ENCODE peak calls at places on chromosome 7, in ten cellular contexts. One of them, this sample, is unnamed.

GRCh38 chr7:55230014-55230413 is 135.1 kb upstream of the LANCL2 start:
- DNase-seq in amniotic epithelial cell: no peak
- DNase-seq in hypothalamus: no peak
- DNase-seq in Right ventricle myocardium inferior: no peak
- DNase-seq in cerebellar cortex: no peak
- DNase-seq in T-helper 1 cell: no peak
- DNase-seq in GM19239: no peak
- DNase-seq in Daoy: no peak
- DNase-seq in CD8-positive, alpha-beta T cell: no peak
- DNase-seq in activated CD4-positive, CD25-positive, alpha-beta regulatory T cell treated with anti-CD3 and anti-CD28 coated beads, Interleukin-2, amount 50 U/mL, for 16 hours: no peak
- DNase-seq in this sample: no peak

GRCh38 chr7:110621289-110621688 is 469.6 kb upstream of the LRRN3 start:
- DNase-seq in amniotic epithelial cell: no peak
- DNase-seq in hypothalamus: no peak
- DNase-seq in Right ventricle myocardium inferior: no peak
- DNase-seq in cerebellar cortex: no peak
- DNase-seq in T-helper 1 cell: no peak
- DNase-seq in GM19239: no peak
- DNase-seq in Daoy: no peak
- DNase-seq in CD8-positive, alpha-beta T cell: no peak
- DNase-seq in activated CD4-positive, CD25-positive, alpha-beta regulatory T cell treated with anti-CD3 and anti-CD28 coated beads, Interleukin-2, amount 50 U/mL, for 16 hours: no peak
- DNase-seq in this sample: no peak

GRCh38 chr7:140230517-140230861 is 53.7 kb upstream of the KDM7A start:
- DNase-seq in amniotic epithelial cell: no peak
- DNase-seq in hypothalamus: no peak
- DNase-seq in Right ventricle myocardium inferior: peak; percentile 80
- DNase-seq in cerebellar cortex: no peak
- DNase-seq in T-helper 1 cell: peak; percentile 84
- DNase-seq in GM19239: no peak
- DNase-seq in Daoy: peak; percentile 15
- DNase-seq in CD8-positive, alpha-beta T cell: peak; percentile 78
- DNase-seq in activated CD4-positive, CD25-positive, alpha-beta regulatory T cell treated with anti-CD3 and anti-CD28 coated beads, Interleukin-2, amount 50 U/mL, for 16 hours: peak; percentile 58
- DNase-seq in this sample: no peak

GRCh38 chr7:102454423-102454822 is 10.2 kb downstream of the ALKBH4 start:
- DNase-seq in amniotic epithelial cell: no peak
- DNase-seq in hypothalamus: no peak
- DNase-seq in Right ventricle myocardium inferior: no peak
- DNase-seq in cerebellar cortex: peak; percentile 70
- DNase-seq in T-helper 1 cell: no peak
- DNase-seq in GM19239: no peak
- DNase-seq in Daoy: peak; percentile 14
- DNase-seq in CD8-positive, alpha-beta T cell: no peak
- DNase-seq in activated CD4-positive, CD25-positive, alpha-beta regulatory T cell treated with anti-CD3 and anti-CD28 coated beads, Interleukin-2, amount 50 U/mL, for 16 hours: no peak
- DNase-seq in this sample: no peak

GRCh38 chr7:50667789-50668226 is 102.6 kb upstream of the DDC start:
- DNase-seq in amniotic epithelial cell: no peak
- DNase-seq in hypothalamus: no peak
- DNase-seq in Right ventricle myocardium inferior: no peak
- DNase-seq in cerebellar cortex: peak; percentile 67
- DNase-seq in T-helper 1 cell: no peak
- DNase-seq in GM19239: no peak
- DNase-seq in Daoy: no peak
- DNase-seq in CD8-positive, alpha-beta T cell: no peak
- DNase-seq in activated CD4-positive, CD25-positive, alpha-beta regulatory T cell treated with anti-CD3 and anti-CD28 coated beads, Interleukin-2, amount 50 U/mL, for 16 hours: no peak
- DNase-seq in this sample: peak; percentile 49

GRCh38 chr7:44461387-44461786 is 29.1 kb downstream of the NUDCD3 start:
- DNase-seq in amniotic epithelial cell: peak; percentile 42
- DNase-seq in hypothalamus: no peak
- DNase-seq in Right ventricle myocardium inferior: no peak
- DNase-seq in cerebellar cortex: no peak
- DNase-seq in T-helper 1 cell: peak; percentile 80
- DNase-seq in GM19239: no peak
- DNase-seq in Daoy: peak; percentile 89
- DNase-seq in CD8-positive, alpha-beta T cell: no peak
- DNase-seq in activated CD4-positive, CD25-positive, alpha-beta regulatory T cell treated with anti-CD3 and anti-CD28 coated beads, Interleukin-2, amount 50 U/mL, for 16 hours: no peak
- DNase-seq in this sample: peak; percentile 73

GRCh38 chr7:99258501-99258900 is 14.1 kb upstream of the MYH16 start:
- DNase-seq in amniotic epithelial cell: peak; percentile 36
- DNase-seq in hypothalamus: no peak
- DNase-seq in Right ventricle myocardium inferior: no peak
- DNase-seq in cerebellar cortex: no peak
- DNase-seq in T-helper 1 cell: no peak
- DNase-seq in GM19239: no peak
- DNase-seq in Daoy: no peak
- DNase-seq in CD8-positive, alpha-beta T cell: no peak
- DNase-seq in activated CD4-positive, CD25-positive, alpha-beta regulatory T cell treated with anti-CD3 and anti-CD28 coated beads, Interleukin-2, amount 50 U/mL, for 16 hours: no peak
- DNase-seq in this sample: peak; percentile 24

GRCh38 chr7:47327698-47328391 is 254.1 kb downstream of the TNS3 start:
- DNase-seq in amniotic epithelial cell: peak; percentile 70
- DNase-seq in hypothalamus: peak; percentile 85
- DNase-seq in Right ventricle myocardium inferior: peak; percentile 92
- DNase-seq in cerebellar cortex: no peak
- DNase-seq in T-helper 1 cell: no peak
- DNase-seq in GM19239: no peak
- DNase-seq in Daoy: peak; percentile 90
- DNase-seq in CD8-positive, alpha-beta T cell: no peak
- DNase-seq in activated CD4-positive, CD25-positive, alpha-beta regulatory T cell treated with anti-CD3 and anti-CD28 coated beads, Interleukin-2, amount 50 U/mL, for 16 hours: no peak
- DNase-seq in this sample: peak; percentile 85

GRCh38 chr7:64884913-64885370 is 18.1 kb upstream of the ZNF273 start:
- DNase-seq in amniotic epithelial cell: no peak
- DNase-seq in hypothalamus: no peak
- DNase-seq in Right ventricle myocardium inferior: no peak
- DNase-seq in cerebellar cortex: no peak
- DNase-seq in T-helper 1 cell: no peak
- DNase-seq in GM19239: no peak
- DNase-seq in Daoy: no peak
- DNase-seq in CD8-positive, alpha-beta T cell: no peak
- DNase-seq in activated CD4-positive, CD25-positive, alpha-beta regulatory T cell treated with anti-CD3 and anti-CD28 coated beads, Interleukin-2, amount 50 U/mL, for 16 hours: no peak
- DNase-seq in this sample: no peak

GRCh38 chr7:37718585-37718984 is 35.0 kb downstream of the GPR141 start:
- DNase-seq in amniotic epithelial cell: no peak
- DNase-seq in hypothalamus: no peak
- DNase-seq in Right ventricle myocardium inferior: no peak
- DNase-seq in cerebellar cortex: no peak
- DNase-seq in T-helper 1 cell: no peak
- DNase-seq in GM19239: no peak
- DNase-seq in Daoy: no peak
- DNase-seq in CD8-positive, alpha-beta T cell: no peak
- DNase-seq in activated CD4-positive, CD25-positive, alpha-beta regulatory T cell treated with anti-CD3 and anti-CD28 coated beads, Interleukin-2, amount 50 U/mL, for 16 hours: no peak
- DNase-seq in this sample: no peak

GRCh38 chr7:128190051-128190640 is 50.9 kb upstream of the LEP start:
- DNase-seq in amniotic epithelial cell: no peak
- DNase-seq in hypothalamus: no peak
- DNase-seq in Right ventricle myocardium inferior: no peak
- DNase-seq in cerebellar cortex: peak; percentile 63
- DNase-seq in T-helper 1 cell: no peak
- DNase-seq in GM19239: no peak
- DNase-seq in Daoy: no peak
- DNase-seq in CD8-positive, alpha-beta T cell: no peak
- DNase-seq in activated CD4-positive, CD25-positive, alpha-beta regulatory T cell treated with anti-CD3 and anti-CD28 coated beads, Interleukin-2, amount 50 U/mL, for 16 hours: no peak
- DNase-seq in this sample: no peak

GRCh38 chr7:100176096-100176835 is 915 bp downstream of the GPC2 start:
- DNase-seq in amniotic epithelial cell: no peak
- DNase-seq in hypothalamus: no peak
- DNase-seq in Right ventricle myocardium inferior: no peak
- DNase-seq in cerebellar cortex: no peak
- DNase-seq in T-helper 1 cell: no peak
- DNase-seq in GM19239: no peak
- DNase-seq in Daoy: no peak
- DNase-seq in CD8-positive, alpha-beta T cell: no peak
- DNase-seq in activated CD4-positive, CD25-positive, alpha-beta regulatory T cell treated with anti-CD3 and anti-CD28 coated beads, Interleukin-2, amount 50 U/mL, for 16 hours: no peak
- DNase-seq in this sample: no peak

GRCh38 chr7:18770154-18770807 is 274.7 kb downstream of the HDAC9 start:
- DNase-seq in amniotic epithelial cell: peak; percentile 75
- DNase-seq in hypothalamus: no peak
- DNase-seq in Right ventricle myocardium inferior: no peak
- DNase-seq in cerebellar cortex: no peak
- DNase-seq in T-helper 1 cell: no peak
- DNase-seq in GM19239: no peak
- DNase-seq in Daoy: peak; percentile 80
- DNase-seq in CD8-positive, alpha-beta T cell: no peak
- DNase-seq in activated CD4-positive, CD25-positive, alpha-beta regulatory T cell treated with anti-CD3 and anti-CD28 coated beads, Interleukin-2, amount 50 U/mL, for 16 hours: no peak
- DNase-seq in this sample: peak; percentile 74

GRCh38 chr7:116236020-116236630 is 25.8 kb downstream of the TES start:
- DNase-seq in amniotic epithelial cell: peak; percentile 57
- DNase-seq in hypothalamus: no peak
- DNase-seq in Right ventricle myocardium inferior: no peak
- DNase-seq in cerebellar cortex: peak; percentile 25
- DNase-seq in T-helper 1 cell: peak; percentile 43
- DNase-seq in GM19239: no peak
- DNase-seq in Daoy: peak; percentile 71
- DNase-seq in CD8-positive, alpha-beta T cell: peak; percentile 67
- DNase-seq in activated CD4-positive, CD25-positive, alpha-beta regulatory T cell treated with anti-CD3 and anti-CD28 coated beads, Interleukin-2, amount 50 U/mL, for 16 hours: peak; percentile 27
- DNase-seq in this sample: peak; percentile 80

GRCh38 chr7:351256-351655 is 61.3 kb downstream of the FOXL3 start:
- DNase-seq in amniotic epithelial cell: no peak
- DNase-seq in hypothalamus: no peak
- DNase-seq in Right ventricle myocardium inferior: peak; percentile 34
- DNase-seq in cerebellar cortex: no peak
- DNase-seq in T-helper 1 cell: peak; percentile 81
- DNase-seq in GM19239: no peak
- DNase-seq in Daoy: no peak
- DNase-seq in CD8-positive, alpha-beta T cell: peak; percentile 66
- DNase-seq in activated CD4-positive, CD25-positive, alpha-beta regulatory T cell treated with anti-CD3 and anti-CD28 coated beads, Interleukin-2, amount 50 U/mL, for 16 hours: peak; percentile 41
- DNase-seq in this sample: no peak

GRCh38 chr7:102175423-102176170 is 111.1 kb upstream of the SH2B2 start:
- DNase-seq in amniotic epithelial cell: no peak
- DNase-seq in hypothalamus: no peak
- DNase-seq in Right ventricle myocardium inferior: no peak
- DNase-seq in cerebellar cortex: peak; percentile 53
- DNase-seq in T-helper 1 cell: no peak
- DNase-seq in GM19239: no peak
- DNase-seq in Daoy: no peak
- DNase-seq in CD8-positive, alpha-beta T cell: no peak
- DNase-seq in activated CD4-positive, CD25-positive, alpha-beta regulatory T cell treated with anti-CD3 and anti-CD28 coated beads, Interleukin-2, amount 50 U/mL, for 16 hours: no peak
- DNase-seq in this sample: no peak

GRCh38 chr7:157854066-157854891 is 517.5 kb downstream of the DNAJB6 start:
- DNase-seq in amniotic epithelial cell: no peak
- DNase-seq in hypothalamus: no peak
- DNase-seq in Right ventricle myocardium inferior: peak; percentile 92
- DNase-seq in cerebellar cortex: no peak
- DNase-seq in T-helper 1 cell: no peak
- DNase-seq in GM19239: no peak
- DNase-seq in Daoy: no peak
- DNase-seq in CD8-positive, alpha-beta T cell: no peak
- DNase-seq in activated CD4-positive, CD25-positive, alpha-beta regulatory T cell treated with anti-CD3 and anti-CD28 coated beads, Interleukin-2, amount 50 U/mL, for 16 hours: no peak
- DNase-seq in this sample: no peak

GRCh38 chr7:47283497-47284131 is 298.3 kb downstream of the TNS3 start:
- DNase-seq in amniotic epithelial cell: no peak
- DNase-seq in hypothalamus: no peak
- DNase-seq in Right ventricle myocardium inferior: no peak
- DNase-seq in cerebellar cortex: no peak
- DNase-seq in T-helper 1 cell: no peak
- DNase-seq in GM19239: no peak
- DNase-seq in Daoy: no peak
- DNase-seq in CD8-positive, alpha-beta T cell: no peak
- DNase-seq in activated CD4-positive, CD25-positive, alpha-beta regulatory T cell treated with anti-CD3 and anti-CD28 coated beads, Interleukin-2, amount 50 U/mL, for 16 hours: no peak
- DNase-seq in this sample: no peak

GRCh38 chr7:150448789-150449147 is 1.7 kb upstream of the GIMAP8 start:
- DNase-seq in amniotic epithelial cell: peak; percentile 16
- DNase-seq in hypothalamus: peak; percentile 38
- DNase-seq in Right ventricle myocardium inferior: peak; percentile 93
- DNase-seq in cerebellar cortex: peak; percentile 59
- DNase-seq in T-helper 1 cell: peak; percentile 91
- DNase-seq in GM19239: peak; percentile 70
- DNase-seq in Daoy: peak; percentile 83
- DNase-seq in CD8-positive, alpha-beta T cell: peak; percentile 91
- DNase-seq in activated CD4-positive, CD25-positive, alpha-beta regulatory T cell treated with anti-CD3 and anti-CD28 coated beads, Interleukin-2, amount 50 U/mL, for 16 hours: peak; percentile 76
- DNase-seq in this sample: peak; percentile 56